ENCODE peak calls at places on chromosomes 11 and 22, in ten cellular contexts. Y is psoas muscle; N is fibroblast of lung; Z is left ventricle myocardium inferior; A is cardiac muscle cell; G is lower lobe of right lung; L is thoracic aorta; K is PC-3; X is esophagus muscularis mucosa; I is naive thymus-derived CD4-positive, alpha-beta T cell. R is an unnamed sample.

GRCh38 chr11:17875908-17876307 is 136.9 kb downstream of the SERGEF start:
- DNase-seq in K (no peak), G (no peak), L (no peak), A (no peak), Y (no peak), I (no peak), N (no peak), X (peak), Z (no peak), R (no peak)

GRCh38 chr11:72223615-72224586 is 666 bp upstream of the INPPL1 start:
- DNase-seq in K (peak), X (no peak), A (peak), Z (peak), N (peak), L (no peak), Y (peak), I (peak), G (peak), R (no peak)

GRCh38 chr22:37454857-37455686 is 27.8 kb upstream of the ELFN2 start:
- DNase-seq in I (no peak), K (peak), Z (no peak), G (peak), A (peak), N (peak), Y (no peak), L (no peak), X (no peak), R (peak)

GRCh38 chr11:79393362-79394043 is 47.3 kb downstream of the TENM4 start:
- DNase-seq in K (peak), Z (no peak), L (no peak), G (no peak), Y (no peak), A (no peak), N (no peak), X (no peak), I (no peak), R (no peak)

GRCh38 chr11:19660076-19660475 is 52.6 kb upstream of the NAV2 start:
- DNase-seq in Y (no peak), K (peak), Z (no peak), G (no peak), X (no peak), A (no peak), I (no peak), N (peak), L (no peak), R (peak)

GRCh38 chr22:17949926-17950473 is 74.4 kb downstream of the MICAL3 start:
- DNase-seq in G (no peak), X (no peak), L (no peak), K (peak), Y (no peak), N (no peak), Z (no peak), A (no peak), I (no peak), R (no peak)

GRCh38 chr22:36756031-36756430 is 19.9 kb downstream of the IFT27 start:
- DNase-seq in G (no peak), K (no peak), Z (no peak), Y (no peak), I (no peak), N (no peak), X (no peak), A (no peak), L (no peak), R (no peak)

GRCh38 chr11:2139691-2140337 is 625 bp upstream of the IGF2 start:
- DNase-seq in A (peak), N (no peak), K (no peak), X (no peak), Y (peak), Z (no peak), L (no peak), I (no peak), G (no peak), R (no peak)

GRCh38 chr11:92297551-92298237 is 73.1 kb downstream of the FAT3 start:
- DNase-seq in L (no peak), N (no peak), G (no peak), X (peak), A (no peak), K (no peak), I (no peak), Y (no peak), Z (no peak), R (no peak)

GRCh38 chr11:13859986-13860385 is 102.5 kb upstream of the SPON1 start:
- DNase-seq in L (no peak), Z (no peak), N (no peak), A (no peak), G (no peak), K (no peak), I (peak), X (no peak), Y (no peak), R (no peak)

GRCh38 chr11:87754685-87755084 is 420.6 kb downstream of the RAB38 start:
- DNase-seq in G (no peak), N (no peak), Z (no peak), A (no peak), I (no peak), X (no peak), K (peak), Y (no peak), L (no peak), R (no peak)

GRCh38 chr11:496834-497564 is 10.0 kb downstream of the RNH1 start:
- DNase-seq in Y (no peak), I (no peak), Z (no peak), N (no peak), X (no peak), K (peak), L (no peak), A (no peak), G (no peak), R (no peak)

GRCh38 chr11:75269367-75269660 is 28.7 kb downstream of the TPBGL start:
- DNase-seq in Z (no peak), Y (no peak), K (no peak), G (no peak), A (no peak), L (no peak), I (peak), N (no peak), X (no peak), R (no peak)

GRCh38 chr11:128868851-128869671 is 2.0 kb upstream of the KCNJ1 start:
- DNase-seq in N (no peak), Y (no peak), G (no peak), A (no peak), L (no peak), Z (no peak), I (peak), X (no peak), K (no peak), R (no peak)

GRCh38 chr22:31958625-31959239 is 14.4 kb downstream of the YWHAH start:
- DNase-seq in L (no peak), Y (no peak), G (peak), A (no peak), X (no peak), Z (no peak), N (no peak), K (no peak), I (no peak), R (no peak)

GRCh38 chr22:44085743-44086741 is 61.9 kb downstream of the PARVB start:
- DNase-seq in X (peak), N (peak), Y (peak), Z (peak), G (peak), I (no peak), L (no peak), A (peak), K (peak), R (peak)

GRCh38 chr22:29503811-29504372 is 23.9 kb downstream of the NEFH start:
- DNase-seq in I (no peak), L (no peak), Z (peak), Y (peak), K (peak), N (peak), X (no peak), A (peak), G (no peak), R (no peak)

GRCh38 chr11:15810079-15810478 is 546.3 kb downstream of the SOX6 start:
- DNase-seq in X (no peak), L (no peak), Z (no peak), N (no peak), G (no peak), A (no peak), K (no peak), I (no peak), Y (no peak), R (no peak)

GRCh38 chr22:39348909-39349505 is 784 bp upstream of the SYNGR1 start:
- DNase-seq in K (no peak), Y (no peak), A (no peak), L (no peak), Z (peak), I (no peak), G (peak), X (no peak), N (no peak), R (no peak)

GRCh38 chr22:39351689-39352214 is 2.0 kb downstream of the SYNGR1 start:
- DNase-seq in I (no peak), K (no peak), G (no peak), Y (no peak), Z (no peak), X (no peak), L (no peak), A (peak), N (no peak), R (no peak)

GRCh38 chr22:39349506-39349966 is 255 bp upstream of the SYNGR1 start:
- DNase-seq in X (no peak), Z (peak), I (peak), K (peak), A (peak), G (peak), Y (peak), N (no peak), L (no peak), R (no peak)

GRCh38 chr22:39350803-39351688 is 1.3 kb downstream of the SYNGR1 start:
- DNase-seq in I (no peak), G (no peak), N (no peak), Y (no peak), X (no peak), K (no peak), A (no peak), Z (no peak), L (no peak), R (no peak)

GRCh38 chr22:39349967-39350802 is at the start of gene SYNGR1:
- DNase-seq in I (peak), Z (no peak), K (no peak), Y (peak), A (peak), X (no peak), G (peak), L (no peak), N (no peak), R (no peak)
- H3K27ac ChIP-seq in I (no peak), Z (peak), K (no peak), Y (peak), A (no peak), X (peak), G (peak), L (no peak), N (no peak), R (no peak)

DNA sequence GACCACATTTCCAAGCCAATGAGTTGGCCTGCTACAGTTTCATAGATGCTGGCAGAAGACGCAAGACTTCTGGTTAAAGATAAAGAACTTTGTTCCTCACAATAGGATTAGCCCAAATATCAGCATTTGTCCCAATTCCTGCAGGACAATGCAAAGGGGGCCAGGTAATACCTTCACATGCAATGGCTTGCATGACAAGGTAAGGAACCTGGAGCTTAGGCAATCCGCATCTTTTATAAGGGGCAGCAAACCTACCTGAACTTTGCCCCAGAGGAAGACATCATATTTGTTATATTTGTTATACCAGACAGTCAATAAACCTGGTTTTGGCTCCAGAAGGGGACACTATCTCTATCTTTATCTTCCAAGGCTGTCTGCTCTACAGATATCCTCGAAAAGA is 5.3 kb downstream of the P2RY6 start:
- DNase-seq in Y (no peak), X (no peak), I (no peak), K (no peak), G (no peak), Z (no peak), A (no peak), N (no peak), L (no peak), R (no peak)
- H3K27ac ChIP-seq in Y (no peak), X (no peak), I (no peak), K (no peak), G (no peak), Z (no peak), A (no peak), N (no peak), L (no peak), R (no peak)

DNA sequence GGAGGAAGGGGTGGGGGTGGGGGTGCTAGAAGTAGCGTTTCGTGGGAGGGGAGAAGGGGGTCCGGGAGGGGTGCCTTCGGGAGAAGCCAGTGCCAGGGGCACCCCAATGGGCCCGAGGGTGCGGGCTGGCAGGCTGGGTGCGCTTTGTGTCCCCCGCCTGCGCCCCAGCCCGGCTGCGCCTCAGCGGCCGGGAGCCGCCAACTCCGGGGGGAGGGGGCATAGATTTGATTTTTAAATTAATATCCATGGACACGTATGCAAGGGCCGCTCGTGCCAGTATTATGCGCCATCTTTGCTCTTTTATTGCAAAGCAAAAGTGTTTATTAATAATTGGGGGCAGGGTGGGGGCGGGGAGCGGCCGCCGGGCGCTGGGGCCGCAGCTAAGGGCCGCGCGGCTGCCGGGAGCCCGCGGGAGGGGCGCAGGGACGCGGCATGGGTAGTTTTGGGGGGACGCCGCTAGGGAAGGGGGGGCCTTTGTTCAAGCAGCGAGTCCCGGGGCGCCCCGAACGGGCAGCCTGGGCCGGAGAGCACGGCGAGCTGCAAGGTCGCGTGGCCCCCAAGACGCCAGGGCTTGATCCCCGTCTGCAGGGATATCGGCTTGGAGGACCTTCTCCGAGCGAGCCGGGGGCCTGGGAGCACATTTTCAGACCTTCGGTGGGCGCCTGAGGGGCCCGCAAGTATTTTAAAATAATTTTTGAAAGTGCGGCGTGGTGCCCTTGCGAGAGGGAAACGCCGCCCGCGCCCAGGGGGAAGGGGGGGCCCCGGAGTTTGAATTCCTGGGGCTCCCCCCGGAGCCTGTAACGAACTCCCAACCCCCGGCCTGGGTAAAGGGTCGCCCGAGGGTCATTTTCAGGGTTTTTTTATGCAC is 959 bp downstream of the CCND1 start:
- DNase-seq in Z (no peak), Y (no peak), N (peak), X (no peak), K (peak), A (no peak), L (no peak), I (no peak), G (no peak), R (no peak)
- H3K27ac ChIP-seq in Z (peak), Y (no peak), N (peak), X (peak), K (peak), A (no peak), L (peak), I (no peak), G (peak), R (peak)

DNA sequence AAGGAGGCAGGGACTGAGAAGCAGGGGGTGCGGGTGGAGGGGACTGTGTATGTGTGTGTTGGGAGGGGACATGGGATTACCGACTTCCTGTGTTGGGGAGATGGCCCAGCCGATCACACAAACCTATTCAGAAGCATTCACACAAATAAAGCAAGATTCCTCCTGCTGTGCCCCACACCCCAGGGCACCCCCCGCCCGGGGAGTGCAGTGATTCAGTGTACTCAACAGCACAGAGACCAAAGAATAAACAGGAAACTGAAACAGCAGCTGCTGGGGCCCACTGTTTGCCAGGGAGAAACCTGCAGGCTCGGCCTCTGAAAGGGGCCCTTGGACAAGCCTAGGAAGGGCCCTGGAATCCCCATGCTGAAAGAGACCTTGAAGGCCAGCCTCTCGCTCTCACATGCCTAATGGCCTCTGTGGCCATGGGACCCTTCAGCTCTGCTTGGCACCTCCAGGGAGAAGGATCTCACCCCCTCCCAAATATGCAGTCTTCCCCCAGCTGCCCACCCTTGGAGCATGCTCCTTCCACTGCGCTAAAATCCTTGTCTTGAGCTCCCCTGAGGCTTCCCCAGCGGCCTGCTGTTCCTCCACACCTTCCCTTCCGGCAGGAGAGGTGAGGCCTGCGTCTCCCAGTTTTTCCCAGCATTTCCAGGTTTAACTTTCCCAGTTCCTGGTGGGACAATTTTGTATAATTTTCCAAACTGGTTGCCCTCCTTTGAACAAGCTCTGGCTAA is 72.9 kb downstream of the CSNK2A3 start:
- DNase-seq in I (no peak), Y (no peak), X (no peak), A (no peak), N (peak), K (peak), L (no peak), G (no peak), Z (no peak), R (no peak)
- H3K27ac ChIP-seq in I (no peak), Y (no peak), X (no peak), A (no peak), N (no peak), K (no peak), L (no peak), G (peak), Z (peak), R (no peak)

GRCh38 chr22:48630444-48630777 is 1197.3 kb downstream of the BRD1 start:
- DNase-seq in Y (no peak), I (no peak), Z (no peak), X (no peak), A (no peak), K (no peak), L (no peak), N (no peak), G (no peak), R (no peak)
- H3K27ac ChIP-seq in Y (no peak), I (no peak), Z (no peak), X (no peak), A (no peak), K (no peak), L (no peak), N (no peak), G (no peak), R (no peak)

GRCh38 chr11:36565033-36565610 is 2.7 kb upstream of the RAG1 start:
- DNase-seq in A (peak), K (no peak), Y (no peak), N (no peak), X (no peak), Z (no peak), L (no peak), I (no peak), G (no peak), R (no peak)
- H3K27ac ChIP-seq in A (no peak), K (no peak), Y (no peak), N (no peak), X (no peak), Z (no peak), L (no peak), I (no peak), G (no peak), R (no peak)

DNA sequence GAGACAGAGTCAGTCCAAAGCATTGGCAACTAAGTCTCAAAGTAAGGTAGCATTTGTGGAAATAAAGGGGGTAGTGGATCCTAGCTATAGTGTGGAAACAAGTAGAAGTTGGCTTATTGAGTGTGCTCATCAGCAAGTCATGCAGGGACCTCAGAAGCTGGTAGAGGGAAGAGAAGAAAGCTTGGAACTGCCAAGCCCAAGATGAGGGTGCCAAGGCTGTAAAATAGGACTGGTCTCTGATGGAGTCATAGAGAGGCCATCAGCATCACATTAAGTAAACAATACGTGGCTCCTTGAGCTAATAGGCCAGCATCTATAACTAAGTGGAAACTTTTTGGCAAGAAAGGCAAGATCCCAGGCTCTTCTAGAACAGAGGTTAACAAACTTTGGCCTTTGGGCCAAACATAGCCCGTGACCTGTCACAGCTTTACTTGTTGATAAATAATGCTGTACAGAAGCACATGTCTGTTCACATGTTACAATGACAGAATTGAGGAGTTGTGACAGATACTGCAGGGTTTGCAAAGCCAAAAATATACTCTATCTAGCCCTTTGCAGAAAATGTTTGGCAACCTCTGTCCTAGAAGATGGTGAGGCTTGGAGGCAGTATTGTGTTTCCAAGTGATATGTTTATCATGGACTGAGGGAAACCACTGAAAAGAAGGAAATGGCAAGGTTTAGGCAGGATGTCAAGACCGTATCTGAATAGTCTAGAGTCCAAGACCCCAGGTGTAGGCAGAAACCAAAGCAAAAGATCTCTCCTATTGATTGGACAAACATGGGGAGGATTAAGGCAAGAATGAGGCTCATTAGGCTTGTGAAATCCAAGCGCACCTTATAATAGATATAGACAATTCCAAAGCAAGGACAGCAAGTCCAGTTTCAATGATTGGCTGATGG is 62.5 kb upstream of the CD44 start:
- DNase-seq in K (no peak), Y (no peak), Z (no peak), N (no peak), A (no peak), L (no peak), X (no peak), I (no peak), G (no peak), R (no peak)
- H3K27ac ChIP-seq in K (peak), Y (no peak), Z (peak), N (no peak), A (no peak), L (no peak), X (no peak), I (peak), G (no peak), R (no peak)

GRCh38 chr11:111596319-111596718 is 5.9 kb upstream of the SIK2 start:
- DNase-seq in N (no peak), K (no peak), L (no peak), X (no peak), I (no peak), Z (no peak), Y (no peak), G (no peak), A (no peak), R (no peak)
- H3K27ac ChIP-seq in N (no peak), K (no peak), L (no peak), X (no peak), I (no peak), Z (no peak), Y (no peak), G (no peak), A (no peak), R (no peak)

GRCh38 chr22:26450453-26451185 is 21.6 kb downstream of the ASPHD2 start:
- DNase-seq in Y (no peak), A (no peak), K (no peak), X (no peak), G (no peak), Z (no peak), I (no peak), N (no peak), L (no peak), R (no peak)
- H3K27ac ChIP-seq in Y (no peak), A (no peak), K (no peak), X (no peak), G (no peak), Z (no peak), I (no peak), N (no peak), L (no peak), R (no peak)